ENCODE peak calls at places on chromosome 18, in five cellular contexts. O is PC-3, C is cardiac muscle cell, X is heart right ventricle, I is SK-N-SH. D is an unnamed sample.

GRCh38 chr18:67590571-67591141 is 74.1 kb upstream of the DSEL start:
- DNase-seq in O (peak), C (no peak), X (no peak), I (no peak), D (no peak)

GRCh38 chr18:58288922-58289797 is 245.1 kb downstream of the NEDD4L start:
- DNase-seq in O (peak), C (peak), X (no peak), I (no peak), D (no peak)

GRCh38 chr18:36187138-36187825 is at the start of gene MOCOS:
- DNase-seq in O (peak), C (peak), X (peak), I (peak), D (peak)

GRCh38 chr18:28177828-28178635 is 1.1 kb upstream of the CDH2 start:
- DNase-seq in O (peak), C (peak), X (peak), I (peak), D (peak)

GRCh38 chr18:57581301-57581934 is 5.1 kb downstream of the FECH start:
- DNase-seq in O (no peak), C (no peak), X (peak), I (no peak), D (no peak)

GRCh38 chr18:58129019-58129374 is 85.0 kb downstream of the NEDD4L start:
- DNase-seq in O (no peak), C (no peak), X (no peak), I (no peak), D (no peak)

GRCh38 chr18:56962322-56962721 is 184.6 kb upstream of the BOD1L2 start:
- DNase-seq in O (no peak), C (no peak), X (no peak), I (no peak), D (no peak)

GRCh38 chr18:7941533-7941932 is 374.4 kb downstream of the PTPRM start:
- DNase-seq in O (no peak), C (no peak), X (peak), I (peak), D (no peak)

GRCh38 chr18:8719192-8719591 is 13.8 kb downstream of the MTCL1 start:
- DNase-seq in O (no peak), C (no peak), X (no peak), I (no peak), D (no peak)

GRCh38 chr18:76396792-76397191 is 98.2 kb downstream of the ZNF516 start:
- DNase-seq in O (no peak), C (no peak), X (no peak), I (no peak), D (no peak)

GRCh38 chr18:3664563-3665178 is 214.7 kb downstream of the TGIF1 start:
- DNase-seq in O (no peak), C (no peak), X (no peak), I (no peak), D (no peak)
- TF ChIP-seq CTCF in O (no peak), C (no peak), X (no peak), I (no peak), D (no peak)

GRCh38 chr18:34977787-34978532 is 63.3 kb upstream of the MAPRE2 start:
- DNase-seq in O (no peak), C (peak), X (peak), I (peak), D (peak)

GRCh38 chr18:34976899-34977786 is 64.1 kb upstream of the MAPRE2 start:
- DNase-seq in O (no peak), C (peak), X (peak), I (peak), D (peak)

GRCh38 chr18:34978533-34978893 is 62.7 kb upstream of the MAPRE2 start:
- DNase-seq in O (no peak), C (no peak), X (no peak), I (no peak), D (no peak)

GRCh38 chr18:34981487-34981886 is 59.7 kb upstream of the MAPRE2 start:
- DNase-seq in O (no peak), C (no peak), X (no peak), I (no peak), D (no peak)

GRCh38 chr18:34978953-34979608 is 62.1 kb upstream of the MAPRE2 start:
- DNase-seq in O (peak), C (peak), X (peak), I (peak), D (peak)
- TF ChIP-seq CTCF in O (no peak), C (no peak), X (no peak), I (no peak), D (no peak)

GRCh38 chr18:34764451-34764850 is 54.4 kb downstream of the DTNA start:
- DNase-seq in O (no peak), C (no peak), X (no peak), I (no peak), D (no peak)
- TF ChIP-seq CTCF in O (no peak), C (no peak), X (no peak), I (peak), D (peak)

GRCh38 chr18:34225218-34225553 is 473 bp upstream of the NOL4 start:
- DNase-seq in O (no peak), C (no peak), X (no peak), I (no peak), D (no peak)

GRCh38 chr18:34223164-34223892 is 1.4 kb downstream of the NOL4 start:
- DNase-seq in O (no peak), C (peak), X (no peak), I (peak), D (peak)

GRCh38 chr18:34223893-34224422 is 755 bp downstream of the NOL4 start:
- DNase-seq in O (no peak), C (no peak), X (no peak), I (peak), D (no peak)

GRCh38 chr18:34222396-34223163 is 2.1 kb downstream of the NOL4 start:
- DNase-seq in O (peak), C (peak), X (no peak), I (peak), D (peak)

GRCh38 chr18:34224423-34225217 is at the start of gene NOL4:
- DNase-seq in O (peak), C (peak), X (peak), I (peak), D (peak)
- TF ChIP-seq CTCF in O (peak), C (no peak), X (peak), I (no peak), D (no peak)